ENCODE peak calls at places on chromosomes 6 and 20, in nine cellular contexts. V is stomach, I is suprapubic skin, Z is H1, Q is breast epithelium, O is endothelial cell of umbilical vein, W is K562, R is HCT116, U is GM12892. K is an unnamed sample.

GRCh38 chr6:163329991-163330390 is 84.5 kb upstream of the QKI start:
- DNase-seq in V (no peak), I (no peak), Z (no peak), Q (no peak), O (peak), W (no peak), R (no peak), U (no peak), K (no peak)

GRCh38 chr20:61516398-61517208 is 264.5 kb downstream of the CDH4 start:
- DNase-seq in V (no peak), I (no peak), Z (no peak), Q (no peak), O (no peak), W (no peak), R (no peak), U (no peak), K (no peak)

GRCh38 chr20:61803903-61804804 is 261.5 kb downstream of the TAF4 start:
- DNase-seq in V (no peak), I (no peak), Z (no peak), Q (no peak), O (no peak), W (no peak), R (no peak), U (no peak), K (no peak)

GRCh38 chr20:61599061-61599930 is 347.2 kb downstream of the CDH4 start:
- DNase-seq in V (no peak), I (no peak), Z (no peak), Q (no peak), O (no peak), W (peak), R (no peak), U (no peak), K (no peak)

GRCh38 chr20:562232-562897 is 18.8 kb upstream of the CSNK2A1 start:
- DNase-seq in V (no peak), I (no peak), Z (no peak), Q (no peak), O (no peak), W (no peak), R (no peak), U (no peak), K (no peak)

GRCh38 chr20:47392721-47393073 is 36.2 kb upstream of the ZMYND8 start:
- DNase-seq in V (no peak), I (no peak), Z (no peak), Q (no peak), O (no peak), W (no peak), R (no peak), U (no peak), K (no peak)

GRCh38 chr6:138818496-138819194 is 22.8 kb downstream of the ECT2L start:
- DNase-seq in V (no peak), I (no peak), Z (no peak), Q (no peak), O (peak), W (no peak), R (no peak), U (peak), K (no peak)

GRCh38 chr6:84511929-84512328 is 252.5 kb downstream of the TBX18 start:
- DNase-seq in V (no peak), I (no peak), Z (no peak), Q (no peak), O (no peak), W (no peak), R (no peak), U (no peak), K (no peak)

GRCh38 chr6:93889713-93890112 is 470.4 kb upstream of the EPHA7 start:
- DNase-seq in V (no peak), I (no peak), Z (no peak), Q (no peak), O (no peak), W (no peak), R (no peak), U (no peak), K (no peak)

GRCh38 chr20:50455656-50456451 is 54.3 kb upstream of the PTPN1 start:
- DNase-seq in V (peak), I (no peak), Z (no peak), Q (no peak), O (no peak), W (no peak), R (no peak), U (no peak), K (no peak)

GRCh38 chr6:64926051-64926450 is 781.0 kb downstream of the EYS start:
- DNase-seq in V (no peak), I (no peak), Z (no peak), Q (no peak), O (no peak), W (no peak), R (no peak), U (no peak), K (no peak)

GRCh38 chr6:119627908-119628669 is 278.5 kb upstream of the MAN1A1 start:
- DNase-seq in V (no peak), I (no peak), Z (no peak), Q (no peak), O (no peak), W (peak), R (no peak), U (no peak), K (no peak)

GRCh38 chr20:46802696-46803445 is 91.8 kb upstream of the EYA2 start:
- DNase-seq in V (no peak), I (no peak), Z (no peak), Q (no peak), O (no peak), W (no peak), R (no peak), U (no peak), K (no peak)

GRCh38 chr20:44596010-44596409 is 13.6 kb downstream of the PKIG start:
- DNase-seq in V (no peak), I (no peak), Z (no peak), Q (no peak), O (no peak), W (no peak), R (no peak), U (no peak), K (no peak)

GRCh38 chr6:37575221-37575620 is 75.5 kb upstream of the CCDC167 start:
- DNase-seq in V (no peak), I (no peak), Z (no peak), Q (no peak), O (no peak), W (no peak), R (no peak), U (no peak), K (no peak)

GRCh38 chr6:25583099-25583498 is 68.9 kb upstream of the SCGN start:
- DNase-seq in V (no peak), I (no peak), Z (no peak), Q (no peak), O (no peak), W (no peak), R (no peak), U (no peak), K (no peak)

GRCh38 chr6:41744236-41744787 is 2.9 kb downstream of the PGC start:
- DNase-seq in V (peak), I (no peak), Z (no peak), Q (no peak), O (no peak), W (no peak), R (no peak), U (no peak), K (no peak)

GRCh38 chr20:9160760-9161159 is 91.9 kb downstream of the PLCB4 start:
- DNase-seq in V (no peak), I (no peak), Z (no peak), Q (no peak), O (no peak), W (no peak), R (no peak), U (no peak), K (no peak)

GRCh38 chr6:112286010-112286409 is 31.6 kb upstream of the LAMA4 start:
- DNase-seq in V (no peak), I (no peak), Z (no peak), Q (no peak), O (no peak), W (no peak), R (no peak), U (no peak), K (no peak)

GRCh38 chr6:135532559-135532958 is 35.0 kb upstream of the AHI1 start:
- DNase-seq in V (no peak), I (no peak), Z (no peak), Q (no peak), O (no peak), W (no peak), R (no peak), U (no peak), K (no peak)

GRCh38 chr20:38200646-38201045 is 35.6 kb upstream of the TGM2 start:
- DNase-seq in V (no peak), I (no peak), Z (no peak), Q (no peak), O (no peak), W (no peak), R (no peak), U (no peak), K (no peak)

GRCh38 chr20:56995635-56996075 is 270.8 kb downstream of the BMP7 start:
- DNase-seq in V (no peak), I (no peak), Z (peak), Q (no peak), O (no peak), W (peak), R (peak), U (peak), K (no peak)

GRCh38 chr6:97697450-97697849 is 414.4 kb upstream of the MMS22L start:
- DNase-seq in V (no peak), I (no peak), Z (no peak), Q (no peak), O (no peak), W (no peak), R (no peak), U (no peak), K (no peak)

GRCh38 chr6:1310628-1311399 is 1.1 kb upstream of the FOXQ1 start:
- DNase-seq in V (peak), I (no peak), Z (no peak), Q (no peak), O (no peak), W (no peak), R (peak), U (no peak), K (peak)

GRCh38 chr6:3749991-3750323 is 1.6 kb downstream of the PXDC1 start:
- DNase-seq in V (peak), I (peak), Z (no peak), Q (no peak), O (peak), W (peak), R (no peak), U (no peak), K (peak)

DNA sequence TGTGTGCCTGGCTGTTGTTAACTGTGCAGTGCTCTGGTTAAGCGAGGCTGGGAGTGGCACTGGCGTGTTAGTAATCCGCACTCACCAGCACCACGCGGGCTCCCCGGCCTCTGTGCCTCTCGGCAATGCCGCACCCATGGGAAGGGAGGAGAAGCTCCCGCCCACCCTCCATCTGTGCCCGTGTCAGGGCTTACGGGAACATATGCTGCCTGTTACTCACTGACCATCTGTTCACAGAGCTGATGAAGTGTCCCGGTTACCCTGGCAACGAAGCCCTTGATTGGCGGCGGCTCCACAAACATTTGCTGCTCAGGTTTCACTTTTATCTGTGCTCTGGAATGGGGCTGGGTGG is 114.7 kb downstream of the PSMB1 start:
- DNase-seq in V (peak), I (peak), Z (peak), Q (no peak), O (peak), W (peak), R (peak), U (peak), K (peak)
- TF ChIP-seq POLR2AphosphoS5 in V (peak), I (peak), Z (no peak), Q (no peak), O (peak), W (no peak), R (no peak), U (no peak), K (peak)

GRCh38 chr6:128246472-128246871 is 273.9 kb downstream of the PTPRK start:
- DNase-seq in V (no peak), I (no peak), Z (no peak), Q (no peak), O (no peak), W (no peak), R (no peak), U (no peak), K (no peak)
- TF ChIP-seq POLR2AphosphoS5 in V (no peak), I (no peak), Z (no peak), Q (no peak), O (no peak), W (no peak), R (no peak), U (no peak), K (no peak)

DNA sequence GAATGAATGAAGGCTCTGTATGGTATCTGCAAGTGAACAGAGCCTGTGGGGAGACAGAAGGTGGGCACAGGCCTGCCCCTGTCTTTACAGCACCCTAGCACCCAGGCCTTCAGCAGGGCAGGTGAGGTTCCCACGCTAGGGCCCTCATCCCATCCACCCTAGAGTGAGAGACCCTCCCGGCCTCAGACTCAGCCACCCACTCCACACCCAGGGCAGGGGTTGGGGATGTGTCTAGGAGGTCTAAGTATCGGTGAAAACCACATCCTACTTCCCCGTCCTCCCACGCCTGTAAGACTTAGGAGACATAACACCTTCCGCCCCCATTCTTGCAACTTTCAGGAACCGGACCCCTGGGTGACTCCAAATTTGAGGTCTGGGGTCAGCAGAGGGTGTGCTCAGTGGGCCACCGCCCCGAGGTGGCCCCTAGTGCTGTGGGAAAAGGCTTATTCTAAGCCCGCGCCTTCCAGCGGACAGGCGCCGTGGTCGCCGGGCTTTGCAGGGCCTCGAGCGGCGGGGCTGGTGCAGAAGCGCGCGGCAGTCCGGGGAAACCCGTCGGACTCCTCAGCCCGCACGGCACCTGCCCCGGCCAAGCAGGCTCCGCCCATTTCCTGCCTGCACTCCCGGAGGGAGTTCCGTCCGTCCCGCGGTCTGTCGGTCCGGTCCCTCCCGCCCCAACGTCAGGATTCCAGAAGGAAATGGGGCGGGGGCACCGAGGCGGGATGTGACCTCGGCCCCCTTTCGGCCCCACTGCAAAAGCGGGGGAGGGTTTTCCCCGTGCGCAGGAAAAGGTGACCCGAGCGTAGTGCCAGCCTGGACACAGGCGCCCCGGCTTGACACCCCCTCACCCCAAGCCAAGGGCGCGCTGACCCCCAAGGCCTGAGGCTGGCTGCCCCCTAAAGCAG is 872 bp downstream of the SAMD10 start:
- DNase-seq in V (peak), I (peak), Z (no peak), Q (peak), O (peak), W (peak), R (no peak), U (peak), K (peak)
- TF ChIP-seq POLR2AphosphoS5 in V (peak), I (no peak), Z (no peak), Q (peak), O (peak), W (no peak), R (peak), U (no peak), K (peak)

DNA sequence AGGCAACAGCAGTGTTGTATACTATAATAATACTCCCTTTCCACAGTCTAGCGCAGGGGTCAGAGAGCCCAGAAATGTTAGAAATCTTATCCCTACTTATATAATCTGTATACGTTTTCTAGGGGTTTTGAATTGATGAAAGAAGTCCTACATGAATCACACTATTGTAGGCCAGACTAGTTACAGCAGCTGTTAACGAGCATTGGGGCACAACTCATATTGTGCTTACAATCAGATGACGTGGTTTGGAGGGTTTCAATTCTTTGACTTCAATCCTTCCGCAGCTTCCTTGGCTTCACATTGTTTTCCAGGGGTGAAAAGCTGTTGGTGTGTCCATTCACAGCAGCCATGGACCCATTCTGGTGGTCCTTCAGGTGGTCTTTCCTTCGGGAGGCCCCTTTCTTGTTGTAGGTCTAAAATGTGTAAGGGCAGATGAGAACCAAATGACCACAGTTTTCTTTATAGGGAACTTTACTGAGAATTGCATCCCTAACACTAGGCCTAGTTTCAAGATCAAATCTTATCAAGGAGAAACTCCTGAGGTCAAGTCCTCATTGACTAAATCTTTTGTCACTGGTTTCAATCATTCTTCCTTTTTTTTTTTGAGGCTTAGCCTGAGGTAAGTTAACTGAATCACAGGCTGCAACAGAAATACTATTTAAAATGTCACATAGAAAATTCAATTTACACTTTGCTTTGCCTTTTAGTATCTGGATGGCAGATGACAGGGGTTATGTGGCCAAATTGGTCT is 79.7 kb downstream of the ELOVL5 start:
- DNase-seq in V (no peak), I (no peak), Z (no peak), Q (no peak), O (no peak), W (no peak), R (no peak), U (no peak), K (no peak)
- TF ChIP-seq POLR2AphosphoS5 in V (no peak), I (no peak), Z (no peak), Q (no peak), O (no peak), W (no peak), R (no peak), U (no peak), K (no peak)

DNA sequence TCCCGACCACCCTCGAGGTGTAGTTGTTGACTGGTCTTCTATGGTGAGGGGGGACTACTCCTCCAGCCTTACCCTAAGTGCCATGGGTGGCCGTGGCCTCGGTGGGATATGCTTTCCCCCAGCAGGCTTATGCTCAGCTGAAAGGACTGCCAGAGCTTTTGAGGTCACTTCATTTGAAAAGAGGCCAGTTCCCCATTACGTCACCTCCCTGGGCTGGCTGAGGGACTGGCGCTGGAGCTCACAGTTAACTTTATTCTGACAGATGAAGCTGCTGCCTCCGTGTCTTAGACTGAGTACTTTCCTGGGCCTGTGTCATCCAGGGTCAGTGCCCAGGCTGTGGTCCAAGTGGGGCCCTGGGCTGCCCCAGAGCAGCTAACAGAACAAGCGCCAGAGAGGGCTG is 42.8 kb upstream of the PCMTD2 start:
- DNase-seq in V (peak), I (no peak), Z (no peak), Q (no peak), O (no peak), W (no peak), R (no peak), U (no peak), K (peak)
- TF ChIP-seq POLR2AphosphoS5 in V (no peak), I (no peak), Z (no peak), Q (no peak), O (no peak), W (no peak), R (no peak), U (no peak), K (peak)